ENCODE peak calls at places on chromosome 14, in four cellular contexts. J is NT2/D1, O is HepG2, P is neuronal stem cell. D is an unnamed sample.

GRCh38 chr14:71166434-71166833 is 259.2 kb downstream of the PCNX1 start:
- DNase-seq in P (no peak), J (peak), O (peak), D (no peak)

GRCh38 chr14:103519837-103520212 is 2.8 kb downstream of the CKB start:
- DNase-seq in J (no peak), O (no peak), P (no peak), D (no peak)

GRCh38 chr14:49497725-49498348 is 88.3 kb downstream of the RPS29 start:
- DNase-seq in O (peak), J (peak), P (peak), D (peak)

GRCh38 chr14:92586001-92586947 is 72.7 kb downstream of the RIN3 start:
- DNase-seq in O (no peak), J (no peak), P (no peak), D (peak)

GRCh38 chr14:34423445-34423844 is 38.6 kb downstream of the SPTSSA start:
- DNase-seq in J (no peak), P (no peak), O (no peak), D (no peak)

GRCh38 chr14:57060276-57060956 is 208.3 kb downstream of the EXOC5 start:
- DNase-seq in J (no peak), O (no peak), P (no peak), D (peak)

GRCh38 chr14:65239897-65240296 is 137.6 kb upstream of the MAX start:
- DNase-seq in P (no peak), J (no peak), O (no peak), D (no peak)

GRCh38 chr14:104386281-104386841 is 193.2 kb upstream of the C14orf180 start:
- DNase-seq in P (no peak), J (no peak), O (no peak), D (no peak)

GRCh38 chr14:61663312-61663974 is 31.9 kb upstream of the HIF1A start:
- DNase-seq in O (no peak), P (no peak), J (no peak), D (peak)

GRCh38 chr14:63027719-63028118 is 17.5 kb downstream of the KCNH5 start:
- DNase-seq in J (no peak), P (no peak), O (no peak), D (no peak)

GRCh38 chr14:72617391-72618011 is 276.4 kb downstream of the DPF3 start:
- DNase-seq in P (peak), O (no peak), J (no peak), D (no peak)

GRCh38 chr14:57982802-57983201 is 116.9 kb upstream of the SLC35F4 start:
- DNase-seq in P (no peak), J (no peak), O (no peak), D (no peak)

GRCh38 chr14:104346112-104346462 is 207.7 kb downstream of the KIF26A start:
- DNase-seq in J (no peak), P (no peak), O (no peak), D (no peak)

DNA sequence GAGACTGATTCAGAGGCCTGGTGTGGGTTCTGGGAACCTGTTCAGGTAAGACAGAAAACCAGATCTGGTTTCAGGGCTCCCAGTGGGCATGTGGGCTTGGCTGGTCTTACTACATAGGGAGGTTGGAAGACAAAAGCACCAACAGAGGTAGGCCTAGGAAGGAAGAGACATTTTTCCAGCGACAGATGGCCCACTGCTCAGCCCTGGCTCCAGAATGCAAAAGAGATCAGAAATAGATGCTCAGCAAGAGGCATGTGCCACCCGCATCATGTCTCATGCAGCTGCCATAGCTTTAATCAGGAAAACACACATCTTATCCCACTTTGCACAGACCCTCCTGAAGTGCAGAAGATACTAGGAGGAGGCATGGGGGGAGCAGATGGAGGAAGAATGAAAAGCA is 25.3 kb downstream of the VASH1 start:
- DNase-seq in J (no peak), O (no peak), P (no peak), D (no peak)
- H3K9ac ChIP-seq in J (no peak), O (no peak), P (no peak), D (no peak)

GRCh38 chr14:99035268-99035667 is 236.7 kb downstream of the BCL11B start:
- DNase-seq in J (no peak), P (no peak), O (no peak), D (no peak)
- H3K4me3 ChIP-seq in J (peak), P (no peak), O (no peak), D (no peak)

GRCh38 chr14:100616854-100617714 is 29.9 kb upstream of the BEGAIN start:
- DNase-seq in P (no peak), J (no peak), O (no peak), D (no peak)
- H3K9ac ChIP-seq in P (no peak), J (no peak), O (no peak), D (no peak)

DNA sequence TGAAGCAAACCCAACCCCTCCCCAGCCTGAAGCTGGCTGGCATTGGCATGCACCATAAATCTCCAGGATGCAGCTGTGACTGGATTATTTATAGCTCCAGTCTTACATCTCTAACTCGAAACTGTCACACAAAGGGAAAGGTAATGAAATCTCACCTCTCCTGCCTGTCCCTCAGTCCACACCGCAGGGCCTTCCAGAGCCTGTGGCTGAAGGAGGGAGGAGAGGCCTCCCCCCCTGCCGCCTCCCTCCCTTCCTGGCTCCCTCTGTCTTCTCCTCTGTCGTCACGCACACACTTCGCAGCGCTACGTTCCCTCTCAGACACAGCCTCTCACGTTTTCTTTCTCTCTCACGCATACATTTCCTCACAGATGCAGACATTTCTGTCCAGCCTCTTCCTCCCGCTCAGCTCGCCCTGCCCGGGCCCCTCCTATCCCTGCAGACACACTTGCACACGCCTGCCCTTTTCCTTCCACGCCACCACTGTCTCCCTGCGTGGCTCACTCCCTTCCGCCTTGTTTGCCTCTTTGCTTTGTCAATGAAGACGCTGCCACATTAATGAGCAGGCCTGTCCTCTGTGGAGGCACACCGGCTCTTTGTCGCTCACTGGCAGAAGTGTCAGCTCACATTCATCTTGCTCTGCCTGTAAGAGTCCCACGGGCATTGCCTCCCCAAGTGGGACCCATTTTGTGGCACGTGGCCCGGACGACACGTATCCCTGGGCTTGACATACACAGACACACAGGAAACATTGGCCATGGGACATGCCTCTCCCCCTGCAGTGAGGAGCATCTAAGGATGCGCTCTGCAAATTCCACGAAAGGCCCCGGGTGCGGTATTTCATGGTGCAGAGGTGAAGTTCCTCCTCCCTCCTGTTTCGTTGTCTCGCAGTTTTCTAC is 27.9 kb downstream of the IRF2BPL start:
- DNase-seq in P (no peak), O (no peak), J (no peak), D (peak)
- H3K4me3 ChIP-seq in P (peak), O (no peak), J (no peak), D (peak)

GRCh38 chr14:69716483-69717187 is 50.3 kb upstream of the SRSF5 start:
- DNase-seq in O (no peak), J (no peak), P (no peak), D (peak)
- H3K9ac ChIP-seq in O (no peak), J (no peak), P (peak), D (no peak)

GRCh38 chr14:75334191-75335051 is 55.8 kb downstream of the FOS start:
- DNase-seq in O (no peak), J (no peak), P (no peak), D (peak)
- H3K4me3 ChIP-seq in O (no peak), J (no peak), P (no peak), D (peak)

GRCh38 chr14:36510078-36510799 is 9.8 kb downstream of the NKX2-1 start:
- DNase-seq in O (no peak), J (no peak), P (no peak), D (no peak)
- H3K9ac ChIP-seq in O (no peak), J (no peak), P (no peak), D (no peak)